ENCODE peak calls at places on chromosomes 6 and 20, in ten cellular contexts. Q is lung; U is brain microvascular endothelial cell; M is naive thymus-derived CD4-positive, alpha-beta T cell; L is tibial artery; R is H1; I is psoas muscle; W is RWPE1; P is IMR-90; E is GM23248. D is an unnamed sample.

GRCh38 chr6:35449287-35449881 is 2.8 kb upstream of the FANCE start:
- DNase-seq in Q (no peak), U (no peak), M (no peak), L (no peak), R (no peak), I (no peak), W (peak), P (peak), E (peak), D (no peak)

GRCh38 chr20:9331707-9332435 is 182.5 kb upstream of the LAMP5 start:
- DNase-seq in Q (no peak), U (no peak), M (no peak), L (no peak), R (no peak), I (no peak), W (no peak), P (no peak), E (no peak), D (no peak)

GRCh38 chr20:20368414-20369352 is 779 bp downstream of the INSM1 start:
- DNase-seq in Q (no peak), U (no peak), M (no peak), L (no peak), R (no peak), I (no peak), W (no peak), P (no peak), E (peak), D (no peak)

GRCh38 chr6:16649241-16649640 is 112.0 kb downstream of the ATXN1 start:
- DNase-seq in Q (no peak), U (no peak), M (no peak), L (no peak), R (no peak), I (no peak), W (no peak), P (no peak), E (peak), D (no peak)

GRCh38 chr6:153172815-153173214 is 41.7 kb upstream of the RGS17 start:
- DNase-seq in Q (no peak), U (no peak), M (no peak), L (no peak), R (no peak), I (no peak), W (no peak), P (no peak), E (no peak), D (no peak)

GRCh38 chr20:58433759-58434158 is 44.7 kb downstream of the VAPB start:
- DNase-seq in Q (no peak), U (peak), M (no peak), L (no peak), R (no peak), I (no peak), W (peak), P (peak), E (peak), D (no peak)

GRCh38 chr20:3677733-3678132 is 4.1 kb downstream of the ADAM33 start:
- DNase-seq in Q (no peak), U (no peak), M (no peak), L (no peak), R (no peak), I (peak), W (no peak), P (peak), E (peak), D (no peak)

GRCh38 chr20:32988008-32988407 is 16.2 kb downstream of the SUN5 start:
- DNase-seq in Q (no peak), U (no peak), M (no peak), L (no peak), R (no peak), I (no peak), W (no peak), P (no peak), E (no peak), D (no peak)

GRCh38 chr6:7916959-7917358 is 6.4 kb upstream of the TXNDC5 start:
- DNase-seq in Q (no peak), U (no peak), M (no peak), L (no peak), R (no peak), I (no peak), W (no peak), P (no peak), E (no peak), D (no peak)

GRCh38 chr6:158799051-158799792 is 19.9 kb downstream of the EZR start:
- DNase-seq in Q (no peak), U (peak), M (no peak), L (no peak), R (no peak), I (no peak), W (no peak), P (peak), E (peak), D (no peak)

GRCh38 chr20:35271904-35272303 is 6.0 kb downstream of the MMP24OS start:
- DNase-seq in Q (no peak), U (peak), M (no peak), L (no peak), R (no peak), I (no peak), W (no peak), P (peak), E (peak), D (no peak)

GRCh38 chr6:1385129-1386042 is 4.0 kb upstream of the FOXF2 start:
- DNase-seq in Q (no peak), U (no peak), M (no peak), L (no peak), R (no peak), I (no peak), W (no peak), P (no peak), E (no peak), D (no peak)

GRCh38 chr6:35587167-35587566 is 74.5 kb upstream of the TULP1 start:
- DNase-seq in Q (no peak), U (no peak), M (no peak), L (no peak), R (no peak), I (no peak), W (no peak), P (no peak), E (peak), D (no peak)

GRCh38 chr6:134422426-134423231 is 104.7 kb upstream of the SGK1 start:
- DNase-seq in Q (no peak), U (peak), M (no peak), L (no peak), R (no peak), I (no peak), W (peak), P (peak), E (peak), D (peak)

GRCh38 chr6:68756454-68757375 is 121.6 kb downstream of the ADGRB3 start:
- DNase-seq in Q (no peak), U (no peak), M (no peak), L (no peak), R (no peak), I (no peak), W (no peak), P (no peak), E (no peak), D (no peak)

GRCh38 chr20:37880726-37881591 is 22.0 kb upstream of the VSTM2L start:
- DNase-seq in Q (peak), U (no peak), M (no peak), L (no peak), R (no peak), I (peak), W (no peak), P (no peak), E (peak), D (no peak)

GRCh38 chr6:108562503-108562993 is 1.8 kb downstream of the FOXO3 start:
- DNase-seq in Q (peak), U (peak), M (no peak), L (peak), R (peak), I (peak), W (peak), P (peak), E (peak), D (peak)

GRCh38 chr6:154749341-154749740 is 16.1 kb downstream of the SCAF8 start:
- DNase-seq in Q (no peak), U (no peak), M (no peak), L (no peak), R (no peak), I (no peak), W (no peak), P (no peak), E (no peak), D (no peak)

GRCh38 chr20:63224272-63225081 is 8.5 kb upstream of the YTHDF1 start:
- DNase-seq in Q (no peak), U (peak), M (no peak), L (no peak), R (no peak), I (no peak), W (peak), P (peak), E (peak), D (no peak)

GRCh38 chr6:17032595-17033591 is 69.0 kb upstream of the STMND1 start:
- DNase-seq in Q (peak), U (peak), M (no peak), L (peak), R (no peak), I (peak), W (peak), P (peak), E (peak), D (no peak)

GRCh38 chr6:168376120-168376519 is 56.5 kb upstream of the DACT2 start:
- DNase-seq in Q (no peak), U (no peak), M (no peak), L (peak), R (no peak), I (no peak), W (no peak), P (no peak), E (no peak), D (no peak)

GRCh38 chr6:70166088-70166958 is 136.6 kb downstream of the COL9A1 start:
- DNase-seq in Q (peak), U (peak), M (no peak), L (no peak), R (peak), I (peak), W (peak), P (peak), E (peak), D (no peak)

GRCh38 chr6:4280031-4280430 is 144.7 kb upstream of the ECI2 start:
- DNase-seq in Q (no peak), U (no peak), M (no peak), L (no peak), R (no peak), I (no peak), W (no peak), P (no peak), E (peak), D (no peak)

GRCh38 chr6:41155132-41155805 is 1.1 kb upstream of the TREML1 start:
- DNase-seq in Q (no peak), U (no peak), M (no peak), L (no peak), R (no peak), I (no peak), W (no peak), P (peak), E (no peak), D (no peak)

GRCh38 chr6:113137411-113137810 is 719.7 kb upstream of the MARCKS start:
- DNase-seq in Q (no peak), U (no peak), M (no peak), L (peak), R (no peak), I (peak), W (no peak), P (no peak), E (no peak), D (no peak)

GRCh38 chr6:142013875-142014495 is 118.7 kb upstream of the GJE1 start:
- DNase-seq in Q (no peak), U (peak), M (no peak), L (no peak), R (no peak), I (no peak), W (no peak), P (no peak), E (peak), D (no peak)

GRCh38 chr20:40781340-40781916 is 92.4 kb upstream of the MAFB start:
- DNase-seq in Q (no peak), U (no peak), M (no peak), L (no peak), R (no peak), I (no peak), W (no peak), P (no peak), E (no peak), D (no peak)

GRCh38 chr6:160523223-160523622 is 140.9 kb downstream of the LPA start:
- DNase-seq in Q (no peak), U (no peak), M (no peak), L (no peak), R (no peak), I (no peak), W (no peak), P (no peak), E (no peak), D (no peak)

GRCh38 chr6:16190214-16190613 is 48.2 kb upstream of the GMPR start:
- DNase-seq in Q (no peak), U (no peak), M (no peak), L (no peak), R (no peak), I (no peak), W (no peak), P (no peak), E (no peak), D (no peak)

GRCh38 chr6:11634948-11635347 is 97.4 kb downstream of the TMEM170B start:
- DNase-seq in Q (no peak), U (no peak), M (no peak), L (no peak), R (no peak), I (no peak), W (no peak), P (no peak), E (no peak), D (no peak)

GRCh38 chr20:12072221-12072944 is 154.7 kb downstream of the BTBD3 start:
- DNase-seq in Q (no peak), U (no peak), M (no peak), L (no peak), R (no peak), I (no peak), W (no peak), P (no peak), E (no peak), D (no peak)

GRCh38 chr6:15608406-15608805 is 54.4 kb downstream of the DTNBP1 start:
- DNase-seq in Q (no peak), U (peak), M (no peak), L (no peak), R (no peak), I (no peak), W (peak), P (peak), E (peak), D (peak)

GRCh38 chr6:34053721-34054120 is 92.2 kb downstream of the GRM4 start:
- DNase-seq in Q (no peak), U (no peak), M (no peak), L (no peak), R (no peak), I (no peak), W (no peak), P (no peak), E (no peak), D (peak)

GRCh38 chr20:33387177-33387576 is 14.1 kb downstream of the CDK5RAP1 start:
- DNase-seq in Q (no peak), U (peak), M (no peak), L (no peak), R (no peak), I (peak), W (peak), P (peak), E (peak), D (peak)

GRCh38 chr6:138722425-138723371 is 50.9 kb upstream of the CCDC28A start:
- DNase-seq in Q (no peak), U (peak), M (no peak), L (no peak), R (no peak), I (no peak), W (no peak), P (peak), E (peak), D (peak)

GRCh38 chr6:38404900-38405556 is 234.7 kb downstream of the BTBD9 start:
- DNase-seq in Q (no peak), U (no peak), M (no peak), L (no peak), R (no peak), I (no peak), W (peak), P (peak), E (peak), D (peak)

GRCh38 chr6:90431521-90432407 is 135.1 kb upstream of the BACH2 start:
- DNase-seq in Q (no peak), U (no peak), M (no peak), L (no peak), R (no peak), I (no peak), W (no peak), P (no peak), E (no peak), D (no peak)

GRCh38 chr6:132863895-132864294 is 49.5 kb downstream of the RPS12 start:
- DNase-seq in Q (no peak), U (no peak), M (no peak), L (no peak), R (no peak), I (no peak), W (no peak), P (no peak), E (no peak), D (no peak)
- H3K27ac ChIP-seq in Q (no peak), U (no peak), M (no peak), L (no peak), R (no peak), I (no peak), W (no peak), P (no peak), E (no peak), D (no peak)

GRCh38 chr20:687468-688203 is 12.0 kb upstream of the SCRT2 start:
- DNase-seq in Q (no peak), U (no peak), M (no peak), L (no peak), R (no peak), I (no peak), W (no peak), P (no peak), E (no peak), D (no peak)

GRCh38 chr20:676967-677366 is 1.4 kb upstream of the SCRT2 start:
- DNase-seq in Q (no peak), U (no peak), M (no peak), L (no peak), R (no peak), I (no peak), W (no peak), P (no peak), E (no peak), D (no peak)

GRCh38 chr20:680638-681037 is 5.0 kb upstream of the SCRT2 start:
- DNase-seq in Q (no peak), U (no peak), M (no peak), L (no peak), R (no peak), I (no peak), W (no peak), P (no peak), E (no peak), D (no peak)

GRCh38 chr20:684676-685319 is 9.2 kb upstream of the SCRT2 start:
- DNase-seq in Q (no peak), U (no peak), M (no peak), L (no peak), R (no peak), I (no peak), W (no peak), P (no peak), E (no peak), D (no peak)

DNA sequence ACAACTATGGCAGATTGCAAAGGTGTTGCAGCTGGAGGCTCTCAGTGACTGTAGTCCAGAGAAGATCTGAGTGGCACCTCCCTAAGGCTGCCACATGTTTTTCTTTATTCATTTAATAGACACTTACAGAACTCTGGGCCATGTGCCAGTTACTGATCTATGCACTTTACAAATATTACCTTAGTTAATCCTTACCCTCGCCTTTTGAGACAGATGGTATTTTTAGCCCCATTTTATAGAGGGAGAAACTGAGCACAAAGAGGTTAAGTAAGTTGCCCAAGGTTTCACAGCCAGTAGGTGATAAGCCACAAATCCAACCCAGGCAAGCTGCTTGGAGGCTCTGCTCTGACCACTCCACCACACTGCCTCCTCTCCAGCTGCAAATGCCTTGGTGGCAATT is 6.5 kb upstream of the SCRT2 start:
- DNase-seq in Q (no peak), U (no peak), M (no peak), L (no peak), R (no peak), I (no peak), W (no peak), P (no peak), E (no peak), D (no peak)
- H3K27ac ChIP-seq in Q (no peak), U (no peak), M (no peak), L (no peak), R (no peak), I (no peak), W (no peak), P (no peak), E (no peak), D (no peak)

GRCh38 chr6:156175433-156175832 is 601.7 kb upstream of the ARID1B start:
- DNase-seq in Q (no peak), U (no peak), M (no peak), L (no peak), R (no peak), I (no peak), W (no peak), P (no peak), E (no peak), D (no peak)
- H3K27ac ChIP-seq in Q (no peak), U (no peak), M (no peak), L (no peak), R (no peak), I (peak), W (no peak), P (no peak), E (no peak), D (no peak)

GRCh38 chr6:110816677-110817076 is 1.4 kb upstream of the CDK19 start:
- DNase-seq in Q (no peak), U (no peak), M (no peak), L (no peak), R (no peak), I (no peak), W (no peak), P (no peak), E (no peak), D (no peak)

GRCh38 chr6:110813813-110814487 is 1.3 kb downstream of the CDK19 start:
- DNase-seq in Q (no peak), U (no peak), M (no peak), L (no peak), R (no peak), I (no peak), W (peak), P (no peak), E (no peak), D (no peak)

GRCh38 chr6:110815260-110816109 is at the start of gene CDK19:
- DNase-seq in Q (peak), U (peak), M (peak), L (peak), R (peak), I (peak), W (peak), P (peak), E (peak), D (peak)

GRCh38 chr6:110814488-110815259 is 595 bp downstream of the CDK19 start:
- DNase-seq in Q (peak), U (peak), M (peak), L (peak), R (no peak), I (peak), W (peak), P (peak), E (peak), D (no peak)

DNA sequence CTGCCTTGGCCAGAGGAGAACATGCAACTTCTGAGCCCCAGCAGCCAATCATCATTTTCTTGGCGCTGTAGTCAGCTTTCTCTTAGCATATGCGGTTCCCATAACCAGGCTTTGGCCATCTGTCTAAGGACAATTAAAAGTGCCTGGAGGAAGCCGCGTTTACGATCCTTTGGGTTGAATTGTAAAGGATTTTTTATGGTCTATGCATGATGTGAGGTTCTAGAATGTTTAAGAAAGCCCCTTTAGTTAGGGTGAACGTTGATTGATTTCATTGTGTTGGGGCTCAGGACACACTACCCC is 791 bp upstream of the CDK19 start:
- DNase-seq in Q (no peak), U (no peak), M (no peak), L (no peak), R (no peak), I (no peak), W (no peak), P (no peak), E (no peak), D (no peak)
- H3K27ac ChIP-seq in Q (peak), U (peak), M (peak), L (peak), R (peak), I (peak), W (peak), P (no peak), E (peak), D (peak)

D was measured in epithelial cell of prostate.